ENCODE peak calls at places on chromosomes 7 and 10, in ten cellular contexts. One of them, this sample, is unnamed.

GRCh38 chr10:100522107-100522811 is 2.6 kb upstream of the SEC31B start:
- DNase-seq in dermis microvascular lymphatic vessel endothelial cell: no peak
- DNase-seq in fibroblast of the conjunctiva: no peak
- DNase-seq in activated naive CD4-positive, alpha-beta T cell: no peak
- DNase-seq in tibial artery: no peak
- DNase-seq in NCI-H1092: no peak
- DNase-seq in NCI-H2081: no peak
- DNase-seq in putamen: no peak
- DNase-seq in activated CD4-positive, alpha-beta T cell treated with anti-CD3 and anti-CD28 coated beads, Interleukin-2, amount 50 U/mL, for 48 hours: no peak
- DNase-seq in NCI-H2029: no peak
- DNase-seq in this sample: no peak

GRCh38 chr10:117477961-117478670 is 64.4 kb upstream of the EMX2 start:
- DNase-seq in dermis microvascular lymphatic vessel endothelial cell: peak; percentile 32
- DNase-seq in fibroblast of the conjunctiva: peak; percentile 10
- DNase-seq in activated naive CD4-positive, alpha-beta T cell: no peak
- DNase-seq in tibial artery: no peak
- DNase-seq in NCI-H1092: no peak
- DNase-seq in NCI-H2081: no peak
- DNase-seq in putamen: no peak
- DNase-seq in activated CD4-positive, alpha-beta T cell treated with anti-CD3 and anti-CD28 coated beads, Interleukin-2, amount 50 U/mL, for 48 hours: no peak
- DNase-seq in NCI-H2029: no peak
- DNase-seq in this sample: no peak

GRCh38 chr7:1176891-1177373 is 16.9 kb upstream of the ZFAND2A start:
- DNase-seq in dermis microvascular lymphatic vessel endothelial cell: no peak
- DNase-seq in fibroblast of the conjunctiva: no peak
- DNase-seq in activated naive CD4-positive, alpha-beta T cell: peak; percentile 48
- DNase-seq in tibial artery: peak; percentile 45
- DNase-seq in NCI-H1092: peak; percentile 51
- DNase-seq in NCI-H2081: peak; percentile 65
- DNase-seq in putamen: no peak
- DNase-seq in activated CD4-positive, alpha-beta T cell treated with anti-CD3 and anti-CD28 coated beads, Interleukin-2, amount 50 U/mL, for 48 hours: peak; percentile 94
- DNase-seq in NCI-H2029: peak; percentile 41
- DNase-seq in this sample: peak; percentile 32

GRCh38 chr7:87225696-87226095 is 6.2 kb upstream of the TMEM243 start:
- DNase-seq in dermis microvascular lymphatic vessel endothelial cell: no peak
- DNase-seq in fibroblast of the conjunctiva: no peak
- DNase-seq in activated naive CD4-positive, alpha-beta T cell: no peak
- DNase-seq in tibial artery: no peak
- DNase-seq in NCI-H1092: no peak
- DNase-seq in NCI-H2081: no peak
- DNase-seq in putamen: no peak
- DNase-seq in activated CD4-positive, alpha-beta T cell treated with anti-CD3 and anti-CD28 coated beads, Interleukin-2, amount 50 U/mL, for 48 hours: no peak
- DNase-seq in NCI-H2029: no peak
- DNase-seq in this sample: no peak

GRCh38 chr10:26177341-26177740 is 39.2 kb upstream of the GAD2 start:
- DNase-seq in dermis microvascular lymphatic vessel endothelial cell: no peak
- DNase-seq in fibroblast of the conjunctiva: no peak
- DNase-seq in activated naive CD4-positive, alpha-beta T cell: no peak
- DNase-seq in tibial artery: no peak
- DNase-seq in NCI-H1092: no peak
- DNase-seq in NCI-H2081: no peak
- DNase-seq in putamen: no peak
- DNase-seq in activated CD4-positive, alpha-beta T cell treated with anti-CD3 and anti-CD28 coated beads, Interleukin-2, amount 50 U/mL, for 48 hours: no peak
- DNase-seq in NCI-H2029: no peak
- DNase-seq in this sample: no peak

GRCh38 chr10:110460111-110460809 is 37.4 kb upstream of the DUSP5 start:
- DNase-seq in dermis microvascular lymphatic vessel endothelial cell: peak; percentile 92
- DNase-seq in fibroblast of the conjunctiva: no peak
- DNase-seq in activated naive CD4-positive, alpha-beta T cell: no peak
- DNase-seq in tibial artery: peak; percentile 23
- DNase-seq in NCI-H1092: no peak
- DNase-seq in NCI-H2081: no peak
- DNase-seq in putamen: no peak
- DNase-seq in activated CD4-positive, alpha-beta T cell treated with anti-CD3 and anti-CD28 coated beads, Interleukin-2, amount 50 U/mL, for 48 hours: peak; percentile 21
- DNase-seq in NCI-H2029: peak; percentile 18
- DNase-seq in this sample: no peak

GRCh38 chr10:80509403-80510161 is 28.1 kb upstream of the SH2D4B start:
- DNase-seq in dermis microvascular lymphatic vessel endothelial cell: peak; percentile 69
- DNase-seq in fibroblast of the conjunctiva: peak; percentile 56
- DNase-seq in activated naive CD4-positive, alpha-beta T cell: no peak
- DNase-seq in tibial artery: no peak
- DNase-seq in NCI-H1092: no peak
- DNase-seq in NCI-H2081: no peak
- DNase-seq in putamen: no peak
- DNase-seq in activated CD4-positive, alpha-beta T cell treated with anti-CD3 and anti-CD28 coated beads, Interleukin-2, amount 50 U/mL, for 48 hours: no peak
- DNase-seq in NCI-H2029: no peak
- DNase-seq in this sample: no peak

GRCh38 chr10:615583-616152 is 73.8 kb downstream of the DIP2C start:
- DNase-seq in dermis microvascular lymphatic vessel endothelial cell: no peak
- DNase-seq in fibroblast of the conjunctiva: peak; percentile 60
- DNase-seq in activated naive CD4-positive, alpha-beta T cell: no peak
- DNase-seq in tibial artery: no peak
- DNase-seq in NCI-H1092: no peak
- DNase-seq in NCI-H2081: no peak
- DNase-seq in putamen: no peak
- DNase-seq in activated CD4-positive, alpha-beta T cell treated with anti-CD3 and anti-CD28 coated beads, Interleukin-2, amount 50 U/mL, for 48 hours: no peak
- DNase-seq in NCI-H2029: no peak
- DNase-seq in this sample: no peak

GRCh38 chr10:125006921-125007391 is 65.0 kb downstream of the ZRANB1 start:
- DNase-seq in dermis microvascular lymphatic vessel endothelial cell: peak; percentile 44
- DNase-seq in fibroblast of the conjunctiva: peak; percentile 83
- DNase-seq in activated naive CD4-positive, alpha-beta T cell: no peak
- DNase-seq in tibial artery: peak; percentile 21
- DNase-seq in NCI-H1092: no peak
- DNase-seq in NCI-H2081: no peak
- DNase-seq in putamen: no peak
- DNase-seq in activated CD4-positive, alpha-beta T cell treated with anti-CD3 and anti-CD28 coated beads, Interleukin-2, amount 50 U/mL, for 48 hours: no peak
- DNase-seq in NCI-H2029: no peak
- DNase-seq in this sample: no peak

GRCh38 chr7:140289804-140290203 is 108.5 kb downstream of the SLC37A3 start:
- DNase-seq in dermis microvascular lymphatic vessel endothelial cell: no peak
- DNase-seq in fibroblast of the conjunctiva: no peak
- DNase-seq in activated naive CD4-positive, alpha-beta T cell: no peak
- DNase-seq in tibial artery: no peak
- DNase-seq in NCI-H1092: no peak
- DNase-seq in NCI-H2081: no peak
- DNase-seq in putamen: no peak
- DNase-seq in activated CD4-positive, alpha-beta T cell treated with anti-CD3 and anti-CD28 coated beads, Interleukin-2, amount 50 U/mL, for 48 hours: no peak
- DNase-seq in NCI-H2029: peak; percentile 14
- DNase-seq in this sample: peak; percentile 19

GRCh38 chr7:72343991-72344390 is 68.1 kb downstream of the CALN1 start:
- DNase-seq in dermis microvascular lymphatic vessel endothelial cell: no peak
- DNase-seq in fibroblast of the conjunctiva: no peak
- DNase-seq in activated naive CD4-positive, alpha-beta T cell: no peak
- DNase-seq in tibial artery: no peak
- DNase-seq in NCI-H1092: no peak
- DNase-seq in NCI-H2081: no peak
- DNase-seq in putamen: no peak
- DNase-seq in activated CD4-positive, alpha-beta T cell treated with anti-CD3 and anti-CD28 coated beads, Interleukin-2, amount 50 U/mL, for 48 hours: no peak
- DNase-seq in NCI-H2029: no peak
- DNase-seq in this sample: no peak

GRCh38 chr10:34045571-34046190 is 711.2 kb upstream of the NRP1 start:
- DNase-seq in dermis microvascular lymphatic vessel endothelial cell: no peak
- DNase-seq in fibroblast of the conjunctiva: peak; percentile 5
- DNase-seq in activated naive CD4-positive, alpha-beta T cell: no peak
- DNase-seq in tibial artery: no peak
- DNase-seq in NCI-H1092: no peak
- DNase-seq in NCI-H2081: no peak
- DNase-seq in putamen: no peak
- DNase-seq in activated CD4-positive, alpha-beta T cell treated with anti-CD3 and anti-CD28 coated beads, Interleukin-2, amount 50 U/mL, for 48 hours: no peak
- DNase-seq in NCI-H2029: no peak
- DNase-seq in this sample: peak; percentile 74

This sample was measured in NCI-H526 treated with DMSO at 0.1 percent for 48 hours.